ENCODE peak calls at places on chromosomes 16 and 17, in eight cellular contexts. X is endothelial cell of umbilical vein, I is breast epithelium, K is HCT116, B is Panc1, A is transverse colon, J is GM12878, D is HepG2. L is an unnamed sample. For H3K9me3, the result is how much of the 10 kb centered on the place peaks cover.

GRCh38 chr17:80071116-80071980 is 30.0 kb upstream of the GAA start:
- DNase-seq in X (peak), I (peak), K (no peak), B (no peak), A (peak), J (no peak), D (peak), L (peak)

GRCh38 chr16:2042666-2043295 is 4.9 kb downstream of the NTHL1 start:
- DNase-seq in X (no peak), I (no peak), K (no peak), B (no peak), A (no peak), J (no peak), D (no peak), L (no peak)

GRCh38 chr16:81562174-81562849 is 117.7 kb downstream of the CMIP start:
- DNase-seq in X (peak), I (no peak), K (no peak), B (no peak), A (no peak), J (no peak), D (no peak), L (no peak)

GRCh38 chr17:38897176-38897575 is 27.3 kb downstream of the LASP1 start:
- DNase-seq in X (no peak), I (no peak), K (no peak), B (no peak), A (peak), J (no peak), D (no peak), L (no peak)

GRCh38 chr17:72560303-72561247 is 439.8 kb downstream of the SOX9 start:
- DNase-seq in X (peak), I (no peak), K (peak), B (no peak), A (peak), J (no peak), D (peak), L (peak)

GRCh38 chr16:72856797-72857196 is 191.1 kb downstream of the ZFHX3 start:
- DNase-seq in X (no peak), I (no peak), K (no peak), B (no peak), A (no peak), J (no peak), D (peak), L (no peak)

GRCh38 chr17:34243732-34244299 is 11.3 kb upstream of the CCL2 start:
- DNase-seq in X (no peak), I (no peak), K (no peak), B (no peak), A (no peak), J (no peak), D (no peak), L (no peak)

GRCh38 chr16:66478733-66479511 is 51.8 kb downstream of the BEAN1 start:
- DNase-seq in X (peak), I (peak), K (peak), B (peak), A (peak), J (peak), D (peak), L (peak)

GRCh38 chr17:16512011-16512410 is 20.0 kb upstream of the LRRC75A start:
- DNase-seq in X (no peak), I (no peak), K (no peak), B (no peak), A (no peak), J (no peak), D (no peak), L (no peak)

GRCh38 chr17:57403241-57403640 is 146.9 kb downstream of the MSI2 start:
- DNase-seq in X (no peak), I (peak), K (no peak), B (no peak), A (no peak), J (no peak), D (no peak), L (no peak)

GRCh38 chr17:81961087-81961514 is at the start of gene NOTUM:
- DNase-seq in X (no peak), I (no peak), K (no peak), B (no peak), A (no peak), J (no peak), D (peak), L (no peak)

GRCh38 chr17:7417056-7417655 is 3.0 kb upstream of the SPEM1 start:
- DNase-seq in X (no peak), I (no peak), K (no peak), B (no peak), A (no peak), J (no peak), D (no peak), L (no peak)

GRCh38 chr16:85284138-85284897 is 172.0 kb upstream of the CIBAR2 start:
- DNase-seq in X (no peak), I (no peak), K (no peak), B (no peak), A (no peak), J (no peak), D (no peak), L (no peak)

GRCh38 chr16:23448392-23448791 is 4.6 kb downstream of the COG7 start:
- DNase-seq in X (no peak), I (no peak), K (no peak), B (no peak), A (peak), J (no peak), D (no peak), L (no peak)

GRCh38 chr16:57606847-57607501 is 21.5 kb upstream of the ADGRG1 start:
- DNase-seq in X (no peak), I (no peak), K (no peak), B (no peak), A (peak), J (no peak), D (peak), L (peak)

GRCh38 chr16:28873543-28874201 is 4.6 kb upstream of the ATP2A1 start:
- DNase-seq in X (no peak), I (no peak), K (no peak), B (no peak), A (peak), J (no peak), D (no peak), L (no peak)

GRCh38 chr17:78147315-78147998 is 1.3 kb downstream of the C17orf99 start:
- DNase-seq in X (no peak), I (no peak), K (no peak), B (no peak), A (peak), J (peak), D (no peak), L (peak)

GRCh38 chr17:36511216-36511615 is 23.5 kb downstream of the MYO19 start:
- DNase-seq in X (no peak), I (no peak), K (no peak), B (no peak), A (no peak), J (no peak), D (no peak), L (no peak)

GRCh38 chr17:36512641-36513040 is 22.0 kb downstream of the MYO19 start:
- DNase-seq in X (no peak), I (no peak), K (no peak), B (no peak), A (no peak), J (no peak), D (no peak), L (no peak)

GRCh38 chr17:36510636-36511035 is 24.0 kb downstream of the MYO19 start:
- DNase-seq in X (no peak), I (no peak), K (no peak), B (no peak), A (no peak), J (no peak), D (no peak), L (no peak)

GRCh38 chr17:36515837-36516236 is 18.8 kb downstream of the MYO19 start:
- DNase-seq in X (no peak), I (no peak), K (no peak), B (no peak), A (no peak), J (no peak), D (no peak), L (no peak)

DNA sequence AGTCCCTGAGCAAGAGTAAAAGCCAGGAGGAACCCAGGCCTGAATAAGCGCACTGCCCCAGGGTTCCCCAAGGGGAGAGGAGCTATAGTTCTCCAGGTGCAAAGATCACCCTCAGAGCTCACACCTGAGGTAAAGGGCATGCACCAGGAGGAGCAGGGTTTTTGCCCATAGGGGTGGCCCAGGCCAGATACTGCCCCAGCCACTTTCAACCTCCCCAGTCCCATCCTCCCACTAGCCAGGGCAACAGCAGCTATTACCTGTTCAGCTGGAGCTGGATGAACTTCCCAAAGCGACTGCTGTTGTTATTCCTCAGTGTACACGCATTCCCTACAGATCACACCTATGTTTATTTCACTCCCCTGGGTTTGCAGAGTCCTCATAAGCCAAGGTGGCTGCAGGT is 19.8 kb downstream of the MYO19 start:
- DNase-seq in X (no peak), I (no peak), K (no peak), B (no peak), A (no peak), J (no peak), D (no peak), L (no peak)
- TF ChIP-seq POLR2AphosphoS5 in X (no peak), I (no peak), K (no peak), B (no peak), A (no peak), J (no peak), D (no peak), L (no peak)

GRCh38 chr16:35636831-35637230 is 2177.4 kb downstream of the TP53TG3F start:
- DNase-seq in X (no peak), I (no peak), K (no peak), B (no peak), A (no peak), J (no peak), D (no peak), L (no peak)

GRCh38 chr16:35642322-35642835 is 2183.0 kb downstream of the TP53TG3F start:
- DNase-seq in X (no peak), I (no peak), K (no peak), B (no peak), A (no peak), J (no peak), D (no peak), L (no peak)

GRCh38 chr16:35637683-35638082 is 2178.3 kb downstream of the TP53TG3F start:
- DNase-seq in X (no peak), I (no peak), K (no peak), B (no peak), A (no peak), J (no peak), D (no peak), L (no peak)

DNA sequence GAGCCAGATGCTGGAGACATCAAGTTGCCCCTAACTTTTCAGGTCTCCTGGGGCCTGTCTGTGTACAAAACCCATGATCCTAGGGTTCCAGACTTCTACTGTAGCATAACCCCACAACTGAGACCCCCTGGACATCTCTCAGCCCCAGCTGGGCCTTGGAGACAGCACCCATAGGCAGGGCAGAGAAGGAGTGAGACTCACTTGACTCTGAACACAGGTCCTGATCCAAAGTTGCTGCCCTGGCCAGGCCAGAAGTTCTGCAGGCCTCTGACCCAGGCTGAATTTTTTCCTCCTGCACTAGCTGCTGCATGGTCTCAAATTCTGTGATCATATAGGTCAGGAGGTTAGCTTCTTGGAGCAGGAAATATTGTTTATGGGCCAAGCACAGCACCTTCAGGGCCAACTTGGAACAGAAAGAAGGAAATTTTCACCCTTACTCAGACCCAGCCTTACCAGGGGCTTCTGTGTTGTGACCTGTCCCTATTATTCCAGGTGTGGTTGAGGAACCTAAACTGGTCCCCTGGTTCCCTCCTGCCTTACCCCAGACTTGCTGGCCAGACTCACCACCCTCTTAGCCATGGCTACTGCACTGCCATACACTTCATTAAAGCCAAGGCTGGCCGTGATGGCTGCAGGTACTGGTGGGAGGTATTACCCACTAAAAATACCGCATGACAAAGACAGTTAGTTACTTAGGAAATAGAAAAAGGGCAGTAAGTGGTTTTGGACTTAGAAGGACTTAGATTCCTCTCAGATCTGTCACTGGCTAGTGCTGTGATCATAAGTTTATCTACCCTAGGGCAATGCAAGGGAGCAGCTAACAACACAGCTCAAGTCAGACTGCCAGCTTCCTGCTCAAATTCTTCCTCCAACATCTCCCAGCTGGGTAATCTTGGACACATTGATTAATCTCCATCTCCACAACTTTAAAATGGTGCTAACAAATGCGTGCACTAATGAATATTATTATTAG is 2180.1 kb downstream of the TP53TG3F start:
- DNase-seq in X (no peak), I (no peak), K (no peak), B (no peak), A (no peak), J (no peak), D (no peak), L (no peak)
- H3K9me3 ChIP-seq in X (under half), I (under half), K (under half), B (under half), A (under half), J (under half), D (half or more), L (half or more)

DNA sequence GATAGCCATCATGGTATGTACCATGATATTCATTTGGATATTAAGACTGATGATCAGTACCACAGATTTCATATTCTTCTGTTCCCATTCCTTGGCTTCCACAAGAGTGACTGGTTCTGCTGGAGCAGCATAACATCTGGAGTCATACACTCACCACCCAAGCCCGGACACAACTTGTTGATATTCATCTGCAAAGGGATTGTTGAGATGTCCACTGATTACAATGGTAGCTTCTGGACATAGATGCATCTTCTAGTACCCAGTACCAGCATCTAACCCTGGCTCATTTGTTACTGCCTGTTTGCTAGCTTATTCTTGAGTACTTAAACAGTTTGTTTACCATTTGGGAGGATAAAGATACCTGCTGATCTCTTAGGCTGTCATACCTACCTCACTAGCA is 235.7 kb upstream of the AXIN2 start:
- DNase-seq in X (no peak), I (no peak), K (no peak), B (no peak), A (no peak), J (no peak), D (no peak), L (no peak)
- TF ChIP-seq CTCF in X (no peak), I (no peak), K (no peak), B (no peak), A (no peak), J (no peak), D (no peak), L (no peak)

GRCh38 chr16:53098526-53099317 is 43.9 kb downstream of the CHD9 start:
- DNase-seq in X (peak), I (peak), K (no peak), B (no peak), A (peak), J (peak), D (peak), L (peak)
- TF ChIP-seq POLR2AphosphoS5 in X (peak), I (peak), K (peak), B (no peak), A (peak), J (peak), D (no peak), L (peak)

GRCh38 chr16:35142147-35142808 is 1682.9 kb downstream of the TP53TG3F start:
- DNase-seq in X (no peak), I (no peak), K (no peak), B (no peak), A (no peak), J (no peak), D (no peak), L (no peak)

GRCh38 chr16:35141303-35141702 is 1681.9 kb downstream of the TP53TG3F start:
- DNase-seq in X (no peak), I (no peak), K (no peak), B (no peak), A (no peak), J (no peak), D (no peak), L (no peak)

GRCh38 chr16:35144212-35144932 is 1685.0 kb downstream of the TP53TG3F start:
- DNase-seq in X (no peak), I (no peak), K (no peak), B (no peak), A (no peak), J (no peak), D (no peak), L (no peak)

GRCh38 chr16:35140293-35140986 is 1681.0 kb downstream of the TP53TG3F start:
- DNase-seq in X (no peak), I (no peak), K (no peak), B (no peak), A (no peak), J (no peak), D (no peak), L (no peak)

DNA sequence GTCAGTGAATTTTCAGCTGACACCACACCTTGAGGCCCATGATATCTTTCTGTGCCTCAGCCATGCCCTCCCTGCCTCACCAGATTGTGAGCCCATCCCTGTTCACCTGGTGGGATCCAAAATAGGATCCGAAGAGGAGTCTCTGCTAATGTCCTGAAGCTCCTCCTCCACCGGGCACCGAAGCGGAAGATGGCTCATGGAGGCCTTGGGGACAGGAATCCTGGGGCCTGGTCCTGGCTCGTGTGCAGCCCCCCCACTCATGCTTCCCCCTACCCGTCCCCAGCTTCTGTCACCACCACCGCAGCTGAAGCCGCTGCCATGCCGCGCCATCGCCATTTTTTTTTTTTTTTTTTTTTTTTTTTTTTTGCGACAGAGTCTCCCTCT is 1683.4 kb downstream of the TP53TG3F start:
- DNase-seq in X (no peak), I (no peak), K (no peak), B (no peak), A (no peak), J (no peak), D (no peak), L (no peak)
- H3K9me3 ChIP-seq in X (under half), I (under half), K (under half), B (under half), A (under half), J (under half), D (half or more), L (half or more)

GRCh38 chr17:59558953-59559352 is 6.5 kb upstream of the DHX40 start:
- DNase-seq in X (peak), I (no peak), K (no peak), B (no peak), A (no peak), J (no peak), D (peak), L (no peak)
- TF ChIP-seq CTCF in X (no peak), I (no peak), K (peak), B (peak), A (peak), J (no peak), D (peak), L (no peak)

GRCh38 chr17:75540923-75541503 is 15.5 kb downstream of the LLGL2 start:
- DNase-seq in X (no peak), I (no peak), K (no peak), B (no peak), A (no peak), J (no peak), D (no peak), L (no peak)
- TF ChIP-seq POLR2AphosphoS5 in X (no peak), I (no peak), K (no peak), B (no peak), A (no peak), J (no peak), D (no peak), L (no peak)

GRCh38 chr16:3377917-3378316 is 22.2 kb downstream of the OR2C1 start:
- DNase-seq in X (no peak), I (no peak), K (no peak), B (no peak), A (no peak), J (no peak), D (peak), L (no peak)

GRCh38 chr16:3375680-3376079 is 20.0 kb downstream of the OR2C1 start:
- DNase-seq in X (no peak), I (no peak), K (no peak), B (no peak), A (no peak), J (no peak), D (no peak), L (no peak)
- H3K9me3 ChIP-seq in X (under half), I (half or more), K (under half), B (under half), A (under half), J (under half), D (under half), L (under half)

GRCh38 chr16:89600427-89600826 is 13.0 kb upstream of the DPEP1 start:
- DNase-seq in X (no peak), I (no peak), K (no peak), B (no peak), A (no peak), J (no peak), D (no peak), L (no peak)

GRCh38 chr16:89598199-89598598 is 15.2 kb upstream of the DPEP1 start:
- DNase-seq in X (no peak), I (no peak), K (no peak), B (no peak), A (no peak), J (no peak), D (no peak), L (no peak)

GRCh38 chr16:89599902-89600301 is 13.5 kb upstream of the DPEP1 start:
- DNase-seq in X (no peak), I (no peak), K (no peak), B (no peak), A (no peak), J (no peak), D (no peak), L (no peak)

GRCh38 chr16:89600956-89601355 is 12.5 kb upstream of the DPEP1 start:
- DNase-seq in X (no peak), I (no peak), K (no peak), B (no peak), A (no peak), J (no peak), D (no peak), L (no peak)

DNA sequence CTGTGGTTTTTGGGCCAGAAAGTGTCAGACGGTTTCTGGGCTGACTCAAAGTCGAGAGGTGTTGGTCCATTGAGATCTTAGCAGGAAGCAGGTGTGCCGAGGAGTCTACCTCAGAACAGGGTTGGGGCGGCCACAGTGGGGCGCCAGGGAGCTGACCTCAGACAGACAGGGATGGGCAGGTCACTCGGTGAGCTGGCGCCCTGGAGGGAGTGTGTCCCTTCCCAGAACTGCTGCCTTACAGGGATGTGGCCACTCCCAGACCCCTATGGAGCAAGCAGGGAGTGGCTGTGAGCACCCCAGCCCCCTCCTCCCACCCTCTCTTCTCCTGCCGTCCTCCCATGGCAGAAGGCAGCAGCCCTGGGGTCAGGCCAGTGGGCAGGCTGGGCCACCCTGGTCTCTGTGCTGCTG is 14.0 kb upstream of the DPEP1 start:
- DNase-seq in X (no peak), I (no peak), K (peak), B (no peak), A (peak), J (no peak), D (peak), L (no peak)
- TF ChIP-seq CTCF in X (peak), I (no peak), K (no peak), B (peak), A (no peak), J (peak), D (peak), L (no peak)

GRCh38 chr17:27345141-27345904 is 51.4 kb downstream of the WSB1 start:
- DNase-seq in X (no peak), I (no peak), K (no peak), B (no peak), A (no peak), J (no peak), D (no peak), L (no peak)
- TF ChIP-seq POLR2AphosphoS5 in X (no peak), I (no peak), K (no peak), B (no peak), A (no peak), J (no peak), D (no peak), L (no peak)

L was measured in stomach.